ENCODE peak calls at places on chromosomes 3 and 15, in seven cellular contexts. I is heart left ventricle; S is stimulated activated CD4-positive, alpha-beta T cell treated with anti-CD3 and anti-CD28 coated beads, Interleukin-4, amount 100 ng/mL, for 4 hours; W is KG1; L is neural crest cell; J is stimulated activated CD8-positive, alpha-beta memory T cell treated with anti-CD3 and anti-CD28 coated beads, Interleukin-12 subunit alpha, Interleukin-12 subunit beta, amount 100 ng/mL, for 4 hours; T is HTR-8/SVneo. Q is an unnamed sample.
A peak's percentile ranks its signal among the peaks of the same experiment; 100 is the strongest.

GRCh38 chr3:165778891-165779290 is 58.3 kb downstream of the BCHE start:
- DNase-seq in W (no peak), I (no peak), L (no peak), S (no peak), T (no peak), J (no peak), Q (no peak)

GRCh38 chr3:124650798-124651197 is 79.5 kb upstream of the UMPS start:
- DNase-seq in T (no peak), L (no peak), J (no peak), W (no peak), S (no peak), I (no peak), Q (no peak)

GRCh38 chr3:185613016-185613415 is 26.9 kb downstream of the SENP2 start:
- DNase-seq in S (no peak), J (no peak), T (no peak), W (no peak), L (no peak), I (no peak), Q (no peak)

GRCh38 chr3:55270976-55271375 is 216.1 kb downstream of the WNT5A start:
- DNase-seq in S (no peak), J (no peak), T (no peak), I (no peak), L (no peak), W (no peak), Q (no peak)

GRCh38 chr15:71683401-71684274 is 126.7 kb upstream of the NR2E3 start:
- DNase-seq in L (no peak), S (no peak), W (no peak), J (no peak), T (peak; percentile 31), I (no peak), Q (no peak)

GRCh38 chr3:73164622-73165021 is 103.2 kb downstream of the EBLN2 start:
- DNase-seq in S (no peak), T (no peak), I (no peak), W (no peak), L (no peak), J (no peak), Q (no peak)

GRCh38 chr15:23397779-23398178 is 43.2 kb downstream of the GOLGA8S start:
- DNase-seq in L (no peak), S (no peak), W (no peak), J (no peak), I (peak; percentile 47), T (no peak), Q (no peak)

GRCh38 chr15:70140031-70140542 is 42.4 kb upstream of the TLE3 start:
- DNase-seq in L (no peak), I (no peak), J (no peak), W (no peak), S (no peak), T (no peak), Q (no peak)

GRCh38 chr3:39052613-39053012 is 797 bp downstream of the WDR48 start:
- DNase-seq in T (no peak), L (no peak), J (no peak), S (no peak), W (no peak), I (no peak), Q (no peak)

GRCh38 chr15:42863572-42864239 is 56.9 kb downstream of the TTBK2 start:
- DNase-seq in J (no peak), L (no peak), I (no peak), W (no peak), S (no peak), T (no peak), Q (no peak)

GRCh38 chr15:42736178-42736792 is 643 bp downstream of the CDAN1 start:
- DNase-seq in L (peak; percentile 20), W (no peak), S (peak; percentile 13), J (peak; percentile 6), T (no peak), I (no peak), Q (no peak)

GRCh38 chr3:119937229-119937628 is 155.3 kb downstream of the NR1I2 start:
- DNase-seq in S (no peak), T (no peak), W (no peak), L (no peak), J (peak; percentile 10), I (no peak), Q (no peak)

GRCh38 chr15:74531144-74531811 is 9.7 kb upstream of the ARID3B start:
- DNase-seq in W (no peak), J (no peak), T (peak; percentile 74), L (no peak), I (no peak), S (no peak), Q (no peak)

GRCh38 chr3:127274200-127274599 is 13.6 kb downstream of the PRR20G start:
- DNase-seq in W (no peak), J (no peak), I (no peak), S (no peak), L (no peak), T (no peak), Q (no peak)

GRCh38 chr3:193780810-193781472 is 187.9 kb downstream of the OPA1 start:
- DNase-seq in S (peak; percentile 25), W (peak; percentile 42), I (peak; percentile 72), L (peak; percentile 65), T (peak; percentile 83), J (no peak), Q (peak; percentile 83)

GRCh38 chr3:64207289-64208086 is 17.8 kb downstream of the PRICKLE2 start:
- DNase-seq in W (no peak), T (no peak), S (no peak), I (peak; percentile 65), J (no peak), L (no peak), Q (no peak)

Q was measured in foreskin melanocyte.